ENCODE peak calls at places on chromosomes 7 and 10, in six cellular contexts. Q, T, K, B, O and D are unnamed samples.

GRCh38 chr10:22714524-22715289 is at the start of gene PIP4K2A:
- DNase-seq in O (peak), K (no peak), Q (peak), B (peak), T (peak), D (peak)

GRCh38 chr10:66719483-66719882 is 206.4 kb upstream of the LRRTM3 start:
- DNase-seq in B (no peak), O (no peak), K (no peak), Q (no peak), T (no peak), D (no peak)

GRCh38 chr10:90860790-90861189 is 3.0 kb upstream of the HTR7 start:
- DNase-seq in K (no peak), Q (no peak), T (no peak), O (no peak), B (no peak), D (no peak)

GRCh38 chr10:5958077-5958476 is 19.3 kb downstream of the IL15RA start:
- DNase-seq in K (peak), T (no peak), O (peak), Q (peak), B (no peak), D (no peak)

GRCh38 chr10:33937259-33937658 is 602.8 kb upstream of the NRP1 start:
- DNase-seq in Q (no peak), T (no peak), B (no peak), O (no peak), K (no peak), D (no peak)

GRCh38 chr7:2108501-2109250 is 124.1 kb downstream of the MAD1L1 start:
- DNase-seq in K (no peak), Q (no peak), T (no peak), B (no peak), O (no peak), D (no peak)

GRCh38 chr7:142800103-142800502 is 29.3 kb downstream of the PRSS2 start:
- DNase-seq in B (no peak), Q (no peak), O (no peak), T (no peak), K (no peak), D (no peak)

GRCh38 chr10:104333037-104333727 is 5.1 kb downstream of the ITPRIP start:
- DNase-seq in B (peak), K (no peak), O (peak), Q (peak), T (no peak), D (no peak)

GRCh38 chr10:71634531-71635164 is 84.9 kb downstream of the C10orf105 start:
- DNase-seq in Q (no peak), T (peak), O (no peak), K (no peak), B (peak), D (no peak)

GRCh38 chr7:148587076-148587475 is 3.5 kb upstream of the C7orf33 start:
- DNase-seq in O (no peak), Q (no peak), K (no peak), B (no peak), T (no peak), D (no peak)

GRCh38 chr7:12769464-12769863 is 82.0 kb downstream of the ARL4A start:
- DNase-seq in Q (peak), T (no peak), K (no peak), B (no peak), O (no peak), D (no peak)

GRCh38 chr7:143410523-143411004 is 1.9 kb upstream of the EPHA1 start:
- DNase-seq in Q (no peak), K (no peak), O (no peak), T (no peak), B (no peak), D (no peak)

GRCh38 chr10:124117511-124117785 is 24.1 kb upstream of the CHST15 start:
- DNase-seq in B (no peak), Q (no peak), K (no peak), O (no peak), T (no peak), D (no peak)

GRCh38 chr10:126562209-126562680 is 108.2 kb downstream of the C10orf90 start:
- DNase-seq in K (no peak), Q (no peak), O (no peak), T (no peak), B (no peak), D (no peak)

GRCh38 chr7:130838738-130839137 is 104.7 kb upstream of the KLF14 start:
- DNase-seq in K (peak), Q (peak), O (peak), T (no peak), B (no peak), D (no peak)

GRCh38 chr10:4011136-4011812 is 226.3 kb upstream of the KLF6 start:
- DNase-seq in B (no peak), T (no peak), K (no peak), Q (no peak), O (no peak), D (no peak)

GRCh38 chr7:81956520-81956919 is 186.7 kb upstream of the HGF start:
- DNase-seq in Q (peak), B (no peak), K (peak), T (peak), O (peak), D (peak)
- TF ChIP-seq CTCF in Q (peak), B (no peak), K (peak), T (peak), O (peak), D (peak)

DNA sequence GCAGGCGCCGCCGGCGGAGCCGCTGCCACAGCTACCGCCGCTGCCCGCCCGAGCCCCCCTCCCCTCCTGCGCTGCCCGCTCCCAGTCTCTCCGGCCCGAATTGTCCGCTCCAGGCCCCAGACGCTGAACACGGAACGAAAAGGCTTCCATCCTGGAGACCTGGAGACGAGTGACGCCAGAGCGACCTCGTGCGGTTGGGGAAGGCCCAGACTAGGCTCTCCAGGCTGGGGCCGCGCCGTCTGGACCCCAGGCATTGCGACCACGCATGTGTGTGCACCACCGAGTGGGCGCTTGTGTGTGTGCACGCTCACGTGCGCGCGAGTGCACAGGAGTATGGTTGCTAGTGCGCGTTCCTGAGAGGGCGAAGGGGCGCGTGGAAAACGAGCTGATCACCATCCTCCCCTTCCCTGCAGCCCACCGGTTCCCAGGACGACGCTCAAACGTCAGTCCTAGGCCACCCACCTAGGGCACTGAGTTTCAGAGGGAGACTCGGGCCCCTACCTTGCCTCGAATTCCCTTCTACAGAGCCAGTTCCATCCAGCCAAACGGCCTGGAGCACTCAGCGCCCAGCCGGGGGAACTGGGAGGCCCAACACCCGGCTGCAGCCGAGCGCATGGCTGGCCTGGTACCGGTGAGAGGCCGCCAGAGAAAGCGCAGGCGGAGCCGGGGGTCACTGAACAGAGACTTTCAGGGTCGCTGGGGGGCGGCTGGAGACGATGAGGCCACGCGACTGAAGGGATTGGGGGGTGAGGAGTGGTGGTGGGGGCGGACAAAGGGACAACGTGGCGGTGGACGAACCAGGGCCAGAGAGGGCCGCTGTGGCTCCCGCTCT is 11.6 kb downstream of the LBX1 start:
- DNase-seq in B (no peak), O (no peak), T (no peak), K (no peak), Q (peak), D (peak)
- TF ChIP-seq CTCF in B (no peak), O (peak), T (peak), K (peak), Q (peak), D (peak)

GRCh38 chr10:80260295-80261243 is 28.9 kb downstream of the MAT1A start:
- DNase-seq in B (peak), O (no peak), Q (peak), T (no peak), K (no peak), D (peak)
- TF ChIP-seq CTCF in B (peak), O (peak), Q (peak), T (peak), K (peak), D (peak)

DNA sequence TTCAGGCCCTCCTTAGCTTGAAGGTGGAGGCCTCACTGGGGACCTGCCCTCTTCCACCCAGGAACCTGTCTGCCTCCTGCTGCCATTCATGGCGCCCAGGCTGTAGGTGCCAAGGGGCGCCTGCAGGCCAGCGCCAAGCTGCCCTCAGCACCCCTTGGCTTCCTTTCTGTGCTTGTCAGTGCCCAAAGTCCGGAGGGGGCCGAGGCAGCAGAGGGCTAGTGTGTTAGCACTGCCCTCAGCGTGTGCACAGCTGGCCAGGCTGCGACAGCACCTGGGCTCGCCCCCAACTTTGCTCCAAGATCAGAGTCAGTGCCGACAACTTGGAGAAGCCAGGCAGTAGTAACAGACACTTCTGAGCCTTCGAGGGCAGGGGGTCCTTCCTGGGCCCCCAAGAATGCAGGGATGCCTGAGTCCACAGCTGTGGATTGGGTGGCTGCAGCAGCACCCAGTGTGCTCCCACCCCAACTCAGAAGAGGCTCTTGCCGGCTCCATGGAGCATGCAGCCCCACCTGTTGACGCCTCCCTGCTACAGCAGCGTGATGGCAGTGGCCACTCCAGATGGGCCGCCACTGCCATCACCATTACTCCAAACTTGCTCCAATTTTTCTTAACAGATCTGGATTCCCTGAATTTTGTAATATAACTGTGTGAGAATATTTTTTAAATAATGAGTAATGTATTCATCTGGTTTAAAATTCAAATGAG is 41.7 kb downstream of the CACUL1 start:
- DNase-seq in B (no peak), K (no peak), Q (no peak), T (no peak), O (no peak), D (peak)
- TF ChIP-seq CTCF in B (no peak), K (peak), Q (peak), T (no peak), O (peak), D (peak)

GRCh38 chr7:34087892-34088891 is 182.9 kb downstream of the BMPER start:
- DNase-seq in K (no peak), Q (peak), T (no peak), B (peak), O (peak), D (peak)
- TF ChIP-seq CTCF in K (peak), Q (peak), T (peak), B (peak), O (peak), D (peak)

DNA sequence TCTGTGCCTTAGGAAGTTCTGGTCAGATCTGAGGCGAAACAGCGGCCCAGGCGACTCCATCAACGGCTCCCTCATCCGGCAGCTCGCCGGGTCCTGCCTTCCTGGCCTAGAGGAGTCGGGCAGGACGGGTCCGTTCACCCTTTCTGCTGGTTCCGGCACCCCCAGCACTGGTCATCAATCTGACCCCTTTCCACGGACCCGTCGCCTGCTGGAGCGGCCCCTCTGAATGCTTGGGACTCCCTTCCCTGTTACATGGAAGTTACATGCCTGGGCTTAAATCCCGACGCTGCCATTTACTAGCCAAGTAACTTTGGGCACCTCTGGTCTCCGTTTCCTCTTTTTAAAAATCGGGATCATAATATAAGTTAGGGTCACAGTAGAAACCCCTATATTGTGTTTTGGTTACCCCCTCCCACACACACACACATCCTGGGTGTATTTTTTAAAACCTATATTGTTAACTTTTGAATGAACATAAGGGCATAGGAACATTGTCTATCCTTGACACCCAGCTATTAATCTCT is 607 bp upstream of the GGCT start:
- DNase-seq in B (no peak), Q (no peak), K (no peak), T (no peak), O (no peak), D (no peak)
- TF ChIP-seq CTCF in B (no peak), Q (peak), K (no peak), T (peak), O (peak), D (no peak)

DNA sequence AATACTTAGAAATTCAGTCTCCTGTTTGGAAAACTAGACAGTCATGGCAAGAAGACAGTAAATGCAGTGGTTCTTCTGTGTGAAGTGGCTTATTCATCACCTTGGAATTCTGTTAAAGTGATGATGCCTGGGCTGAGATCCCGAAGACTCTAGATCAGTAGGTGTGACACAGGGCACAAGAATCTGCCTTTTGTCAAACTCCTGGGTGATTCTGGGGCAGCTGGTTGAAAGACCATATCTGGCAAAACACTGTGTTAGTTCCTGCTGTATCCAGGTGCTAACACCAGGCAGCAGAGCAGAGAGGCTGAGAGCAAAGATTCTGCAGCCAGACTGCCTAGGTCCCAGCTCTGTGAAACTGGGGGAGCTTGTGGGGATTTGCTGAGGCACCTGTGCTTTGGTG is 26.5 kb downstream of the MRC1 start:
- DNase-seq in B (no peak), Q (peak), O (peak), T (no peak), K (peak), D (no peak)
- TF ChIP-seq CTCF in B (no peak), Q (no peak), O (no peak), T (no peak), K (no peak), D (no peak)

GRCh38 chr10:129466703-129467345 is at the start of gene MGMT:
- DNase-seq in Q (peak), B (peak), K (peak), O (peak), T (peak), D (peak)
- TF ChIP-seq CTCF in Q (no peak), B (no peak), K (no peak), O (no peak), T (no peak), D (no peak)